ENCODE peak calls at places on chromosomes 3 and 15, in six cellular contexts. K is A549, D is astrocyte, W is HepG2, U is RCC 7860, E is neuronal stem cell. Q is an unnamed sample.
A peak's percentile ranks its signal among the peaks of the same experiment; 100 is the strongest.

GRCh38 chr3:116896116-116896515 is 186.5 kb downstream of the TUSC7 start:
- DNase-seq in W (no peak), E (no peak), U (no peak), D (no peak), K (no peak), Q (no peak)

GRCh38 chr3:142929109-142929508 is 34.4 kb downstream of the PAQR9 start:
- DNase-seq in K (peak; percentile 78), W (peak; percentile 55), U (peak; percentile 54), E (no peak), D (no peak), Q (no peak)

GRCh38 chr3:98979296-98979695 is 77.8 kb upstream of the DCBLD2 start:
- DNase-seq in E (no peak), W (no peak), U (no peak), K (no peak), D (no peak), Q (no peak)

GRCh38 chr15:39642011-39642640 is 61.2 kb downstream of the THBS1 start:
- DNase-seq in D (peak; percentile 91), W (no peak), E (peak; percentile 48), U (peak; percentile 9), K (no peak), Q (no peak)

GRCh38 chr3:155194973-155195372 is 98.5 kb downstream of the STRIT1 start:
- DNase-seq in K (no peak), D (no peak), W (no peak), U (no peak), E (no peak), Q (no peak)

GRCh38 chr15:47609693-47610092 is 107.6 kb upstream of the SEMA6D start:
- DNase-seq in U (no peak), D (no peak), K (no peak), W (no peak), E (no peak), Q (no peak)

GRCh38 chr3:177800565-177800964 is 603.3 kb upstream of the TBL1XR1 start:
- DNase-seq in U (no peak), W (no peak), D (peak; percentile 41), K (no peak), E (no peak), Q (no peak)

GRCh38 chr3:138384971-138385370 is 36.6 kb downstream of the MRAS start:
- DNase-seq in E (no peak), D (no peak), W (peak; percentile 25), K (no peak), U (peak; percentile 66), Q (no peak)

GRCh38 chr3:113620091-113620490 is 76.4 kb downstream of the USF3 start:
- DNase-seq in U (no peak), D (no peak), E (no peak), W (no peak), K (no peak), Q (no peak)

GRCh38 chr3:42501681-42502428 is 588 bp upstream of the VIPR1 start:
- DNase-seq in K (no peak), W (peak; percentile 22), U (no peak), D (no peak), E (peak; percentile 29), Q (no peak)

GRCh38 chr15:78004919-78005634 is 72.4 kb downstream of the TBC1D2B start:
- DNase-seq in E (no peak), W (no peak), U (no peak), D (peak; percentile 85), K (no peak), Q (no peak)

GRCh38 chr3:150101016-150101415 is 130.3 kb upstream of the PFN2 start:
- DNase-seq in D (no peak), U (no peak), K (no peak), W (no peak), E (no peak), Q (no peak)

GRCh38 chr3:45986303-45986982 is 9.2 kb downstream of the FYCO1 start:
- DNase-seq in K (peak; percentile 53), W (peak; percentile 91), U (peak; percentile 78), D (peak; percentile 86), E (no peak), Q (no peak)

GRCh38 chr3:16759227-16759903 is 125.4 kb upstream of the PLCL2 start:
- DNase-seq in K (no peak), W (no peak), U (no peak), D (no peak), E (no peak), Q (no peak)

GRCh38 chr3:38001456-38002081 is 11.0 kb downstream of the VILL start:
- DNase-seq in D (no peak), K (peak; percentile 29), E (no peak), U (no peak), W (no peak), Q (no peak)

GRCh38 chr15:99100245-99101173 is 4.4 kb upstream of the SYNM start:
- DNase-seq in U (peak; percentile 38), D (peak; percentile 35), E (peak; percentile 67), W (peak; percentile 62), K (peak; percentile 90), Q (no peak)

GRCh38 chr3:52205727-52206372 is 7.9 kb downstream of the ALAS1 start:
- DNase-seq in U (no peak), W (no peak), K (no peak), E (no peak), D (peak; percentile 55), Q (no peak)

GRCh38 chr15:93066834-93067648 is 22.0 kb downstream of the RGMA start:
- DNase-seq in D (no peak), W (no peak), U (no peak), E (no peak), K (no peak), Q (no peak)

GRCh38 chr15:78111788-78112187 is 19.4 kb downstream of the SH2D7 start:
- DNase-seq in E (no peak), W (no peak), K (no peak), D (no peak), U (no peak), Q (no peak)

GRCh38 chr15:100224206-100225185 is 117.3 kb downstream of the ADAMTS17 start:
- DNase-seq in K (no peak), W (no peak), D (peak; percentile 53), U (no peak), E (no peak), Q (no peak)

GRCh38 chr15:29139540-29140459 is 129.8 kb downstream of the NSMCE3 start:
- DNase-seq in U (no peak), D (no peak), K (peak; percentile 86), W (no peak), E (peak; percentile 55), Q (no peak)

GRCh38 chr3:170162630-170163029 is 18.9 kb downstream of the PHC3 start:
- DNase-seq in K (no peak), U (no peak), D (peak; percentile 66), E (no peak), W (no peak), Q (no peak)

GRCh38 chr3:63896332-63897034 is 15.7 kb downstream of the SCAANT1 start:
- DNase-seq in D (no peak), E (no peak), U (no peak), W (no peak), K (no peak), Q (no peak)

GRCh38 chr3:46928297-46928696 is 48.2 kb downstream of the CCDC12 start:
- DNase-seq in E (no peak), D (no peak), K (no peak), U (no peak), W (no peak), Q (no peak)

GRCh38 chr3:141797167-141797773 is 34.1 kb downstream of the GRK7 start:
- DNase-seq in W (no peak), U (no peak), K (no peak), D (peak; percentile 20), E (peak; percentile 83), Q (no peak)

GRCh38 chr3:17836919-17837318 is 94.5 kb upstream of the TBC1D5 start:
- DNase-seq in E (no peak), U (no peak), D (no peak), W (no peak), K (no peak), Q (no peak)

GRCh38 chr15:41796457-41796856 is 22.2 kb downstream of the MAPKBP1 start:
- DNase-seq in E (no peak), U (no peak), K (no peak), D (no peak), W (peak; percentile 32), Q (no peak)

GRCh38 chr15:100372695-100373036 is 30.9 kb upstream of the ADAMTS17 start:
- DNase-seq in E (no peak), D (no peak), K (no peak), W (no peak), U (no peak), Q (no peak)

GRCh38 chr15:98856540-98856907 is 151.1 kb downstream of the PGPEP1L start:
- DNase-seq in E (no peak), U (no peak), K (no peak), W (no peak), D (peak; percentile 91), Q (no peak)

GRCh38 chr15:37891754-37892368 is 42.6 kb upstream of the TMCO5A start:
- DNase-seq in U (peak; percentile 36), D (peak; percentile 37), W (peak; percentile 23), K (peak; percentile 5), E (peak; percentile 39), Q (no peak)

GRCh38 chr3:41222012-41222411 is 22.7 kb downstream of the CTNNB1 start:
- DNase-seq in E (no peak), U (no peak), D (no peak), K (no peak), W (no peak), Q (no peak)

GRCh38 chr15:49082960-49083359 is 36.7 kb upstream of the SECISBP2L start:
- DNase-seq in W (no peak), U (no peak), K (no peak), E (no peak), D (peak; percentile 65), Q (no peak)

GRCh38 chr15:25893621-25894020 is 30.5 kb upstream of the ATP10A start:
- DNase-seq in W (no peak), E (no peak), D (no peak), K (no peak), U (no peak), Q (no peak)

GRCh38 chr3:73401616-73402265 is 223.0 kb downstream of the PDZRN3 start:
- DNase-seq in W (no peak), U (no peak), D (no peak), K (no peak), E (no peak), Q (no peak)

GRCh38 chr3:117820900-117821299 is 1111.3 kb downstream of the TUSC7 start:
- DNase-seq in W (no peak), U (no peak), D (peak; percentile 75), K (no peak), E (no peak), Q (no peak)

Q was measured in cortex of kidney.